ENCODE peak calls at places on chromosomes 1 and 21, in ten cellular contexts. One of them, this sample, is unnamed.

GRCh38 chr1:84763912-84764675 is 73.8 kb upstream of the SSX2IP start:
- DNase-seq in H1: no peak
- DNase-seq in colonic mucosa: no peak
- DNase-seq in RWPE2: no peak
- DNase-seq in AG04450: no peak
- DNase-seq in left lung: no peak
- DNase-seq in endodermal cell: peak
- DNase-seq in CD8-positive, alpha-beta T cell: no peak
- DNase-seq in mesothelial cell of epicardium: no peak
- DNase-seq in GM20000: no peak
- DNase-seq in this sample: no peak

GRCh38 chr1:85494957-85495266 is 30.0 kb upstream of the DDAH1 start:
- DNase-seq in H1: no peak
- DNase-seq in colonic mucosa: no peak
- DNase-seq in RWPE2: peak
- DNase-seq in AG04450: no peak
- DNase-seq in left lung: no peak
- DNase-seq in endodermal cell: peak
- DNase-seq in CD8-positive, alpha-beta T cell: no peak
- DNase-seq in mesothelial cell of epicardium: no peak
- DNase-seq in GM20000: no peak
- DNase-seq in this sample: no peak

GRCh38 chr1:60298290-60298689 is 224.7 kb upstream of the C1orf87 start:
- DNase-seq in H1: no peak
- DNase-seq in colonic mucosa: no peak
- DNase-seq in RWPE2: no peak
- DNase-seq in AG04450: no peak
- DNase-seq in left lung: no peak
- DNase-seq in endodermal cell: no peak
- DNase-seq in CD8-positive, alpha-beta T cell: no peak
- DNase-seq in mesothelial cell of epicardium: no peak
- DNase-seq in GM20000: no peak
- DNase-seq in this sample: no peak

GRCh38 chr1:197180252-197180878 is 33.9 kb upstream of the ASPM start:
- DNase-seq in H1: no peak
- DNase-seq in colonic mucosa: no peak
- DNase-seq in RWPE2: no peak
- DNase-seq in AG04450: peak
- DNase-seq in left lung: no peak
- DNase-seq in endodermal cell: no peak
- DNase-seq in CD8-positive, alpha-beta T cell: no peak
- DNase-seq in mesothelial cell of epicardium: no peak
- DNase-seq in GM20000: peak
- DNase-seq in this sample: no peak

GRCh38 chr1:210584439-210585113 is 255.9 kb downstream of the HHAT start:
- DNase-seq in H1: peak
- DNase-seq in colonic mucosa: peak
- DNase-seq in RWPE2: peak
- DNase-seq in AG04450: peak
- DNase-seq in left lung: no peak
- DNase-seq in endodermal cell: peak
- DNase-seq in CD8-positive, alpha-beta T cell: peak
- DNase-seq in mesothelial cell of epicardium: peak
- DNase-seq in GM20000: peak
- DNase-seq in this sample: peak

GRCh38 chr1:191760016-191760415 is 398.2 kb upstream of the RGS18 start:
- DNase-seq in H1: no peak
- DNase-seq in colonic mucosa: no peak
- DNase-seq in RWPE2: no peak
- DNase-seq in AG04450: no peak
- DNase-seq in left lung: no peak
- DNase-seq in endodermal cell: no peak
- DNase-seq in CD8-positive, alpha-beta T cell: no peak
- DNase-seq in mesothelial cell of epicardium: no peak
- DNase-seq in GM20000: no peak
- DNase-seq in this sample: no peak

GRCh38 chr1:200415693-200416593 is 6.1 kb upstream of the ZNF281 start:
- DNase-seq in H1: no peak
- DNase-seq in colonic mucosa: no peak
- DNase-seq in RWPE2: peak
- DNase-seq in AG04450: peak
- DNase-seq in left lung: no peak
- DNase-seq in endodermal cell: no peak
- DNase-seq in CD8-positive, alpha-beta T cell: no peak
- DNase-seq in mesothelial cell of epicardium: no peak
- DNase-seq in GM20000: peak
- DNase-seq in this sample: no peak

GRCh38 chr1:112517231-112517630 is 8.5 kb downstream of the WNT2B start:
- DNase-seq in H1: no peak
- DNase-seq in colonic mucosa: no peak
- DNase-seq in RWPE2: no peak
- DNase-seq in AG04450: no peak
- DNase-seq in left lung: no peak
- DNase-seq in endodermal cell: no peak
- DNase-seq in CD8-positive, alpha-beta T cell: no peak
- DNase-seq in mesothelial cell of epicardium: no peak
- DNase-seq in GM20000: no peak
- DNase-seq in this sample: no peak

GRCh38 chr1:150528997-150529396 is 13.4 kb downstream of the FALEC start:
- DNase-seq in H1: no peak
- DNase-seq in colonic mucosa: no peak
- DNase-seq in RWPE2: no peak
- DNase-seq in AG04450: peak
- DNase-seq in left lung: no peak
- DNase-seq in endodermal cell: no peak
- DNase-seq in CD8-positive, alpha-beta T cell: no peak
- DNase-seq in mesothelial cell of epicardium: no peak
- DNase-seq in GM20000: no peak
- DNase-seq in this sample: no peak

GRCh38 chr1:156652992-156653355 is 11.1 kb downstream of the BCAN start:
- DNase-seq in H1: no peak
- DNase-seq in colonic mucosa: no peak
- DNase-seq in RWPE2: no peak
- DNase-seq in AG04450: no peak
- DNase-seq in left lung: no peak
- DNase-seq in endodermal cell: no peak
- DNase-seq in CD8-positive, alpha-beta T cell: no peak
- DNase-seq in mesothelial cell of epicardium: no peak
- DNase-seq in GM20000: no peak
- DNase-seq in this sample: no peak

GRCh38 chr1:2378441-2378851 is 12.9 kb downstream of the MORN1 start:
- DNase-seq in H1: no peak
- DNase-seq in colonic mucosa: no peak
- DNase-seq in RWPE2: peak
- DNase-seq in AG04450: no peak
- DNase-seq in left lung: peak
- DNase-seq in endodermal cell: no peak
- DNase-seq in CD8-positive, alpha-beta T cell: no peak
- DNase-seq in mesothelial cell of epicardium: no peak
- DNase-seq in GM20000: no peak
- DNase-seq in this sample: no peak

GRCh38 chr21:32425628-32426027 is 13.1 kb downstream of the EVA1C start:
- DNase-seq in H1: no peak
- DNase-seq in colonic mucosa: no peak
- DNase-seq in RWPE2: no peak
- DNase-seq in AG04450: no peak
- DNase-seq in left lung: no peak
- DNase-seq in endodermal cell: no peak
- DNase-seq in CD8-positive, alpha-beta T cell: no peak
- DNase-seq in mesothelial cell of epicardium: no peak
- DNase-seq in GM20000: no peak
- DNase-seq in this sample: no peak
- TF ChIP-seq CTCF in H1: no peak
- TF ChIP-seq CTCF in colonic mucosa: no peak
- TF ChIP-seq CTCF in RWPE2: no peak
- TF ChIP-seq CTCF in AG04450: no peak
- TF ChIP-seq CTCF in left lung: no peak
- TF ChIP-seq CTCF in endodermal cell: peak
- TF ChIP-seq CTCF in CD8-positive, alpha-beta T cell: no peak
- TF ChIP-seq CTCF in mesothelial cell of epicardium: no peak
- TF ChIP-seq CTCF in GM20000: no peak
- TF ChIP-seq CTCF in this sample: no peak

GRCh38 chr1:22641247-22641646 is 2.2 kb upstream of the C1QC start:
- DNase-seq in H1: no peak
- DNase-seq in colonic mucosa: no peak
- DNase-seq in RWPE2: no peak
- DNase-seq in AG04450: no peak
- DNase-seq in left lung: no peak
- DNase-seq in endodermal cell: no peak
- DNase-seq in CD8-positive, alpha-beta T cell: no peak
- DNase-seq in mesothelial cell of epicardium: no peak
- DNase-seq in GM20000: no peak
- DNase-seq in this sample: no peak

GRCh38 chr1:22637952-22638445 is 1.6 kb downstream of the C1QA start:
- DNase-seq in H1: no peak
- DNase-seq in colonic mucosa: no peak
- DNase-seq in RWPE2: no peak
- DNase-seq in AG04450: no peak
- DNase-seq in left lung: no peak
- DNase-seq in endodermal cell: no peak
- DNase-seq in CD8-positive, alpha-beta T cell: no peak
- DNase-seq in mesothelial cell of epicardium: no peak
- DNase-seq in GM20000: no peak
- DNase-seq in this sample: no peak

GRCh38 chr1:22638476-22639234 is 2.2 kb downstream of the C1QA start:
- DNase-seq in H1: no peak
- DNase-seq in colonic mucosa: no peak
- DNase-seq in RWPE2: no peak
- DNase-seq in AG04450: no peak
- DNase-seq in left lung: no peak
- DNase-seq in endodermal cell: no peak
- DNase-seq in CD8-positive, alpha-beta T cell: no peak
- DNase-seq in mesothelial cell of epicardium: no peak
- DNase-seq in GM20000: no peak
- DNase-seq in this sample: no peak

GRCh38 chr1:22636927-22637326 is 499 bp downstream of the C1QA start:
- DNase-seq in H1: no peak
- DNase-seq in colonic mucosa: no peak
- DNase-seq in RWPE2: no peak
- DNase-seq in AG04450: no peak
- DNase-seq in left lung: no peak
- DNase-seq in endodermal cell: no peak
- DNase-seq in CD8-positive, alpha-beta T cell: no peak
- DNase-seq in mesothelial cell of epicardium: no peak
- DNase-seq in GM20000: no peak
- DNase-seq in this sample: no peak

GRCh38 chr1:22639286-22639685 is 2.9 kb downstream of the C1QA start:
- DNase-seq in H1: peak
- DNase-seq in colonic mucosa: no peak
- DNase-seq in RWPE2: no peak
- DNase-seq in AG04450: peak
- DNase-seq in left lung: no peak
- DNase-seq in endodermal cell: peak
- DNase-seq in CD8-positive, alpha-beta T cell: no peak
- DNase-seq in mesothelial cell of epicardium: no peak
- DNase-seq in GM20000: no peak
- DNase-seq in this sample: no peak
- TF ChIP-seq CTCF in H1: peak
- TF ChIP-seq CTCF in colonic mucosa: no peak
- TF ChIP-seq CTCF in RWPE2: no peak
- TF ChIP-seq CTCF in AG04450: peak
- TF ChIP-seq CTCF in left lung: no peak
- TF ChIP-seq CTCF in endodermal cell: peak
- TF ChIP-seq CTCF in CD8-positive, alpha-beta T cell: no peak
- TF ChIP-seq CTCF in mesothelial cell of epicardium: no peak
- TF ChIP-seq CTCF in GM20000: no peak
- TF ChIP-seq CTCF in this sample: no peak

GRCh38 chr21:39712976-39713375 is 32.0 kb upstream of the IGSF5 start:
- DNase-seq in H1: no peak
- DNase-seq in colonic mucosa: peak
- DNase-seq in RWPE2: no peak
- DNase-seq in AG04450: no peak
- DNase-seq in left lung: no peak
- DNase-seq in endodermal cell: peak
- DNase-seq in CD8-positive, alpha-beta T cell: no peak
- DNase-seq in mesothelial cell of epicardium: no peak
- DNase-seq in GM20000: no peak
- DNase-seq in this sample: no peak
- TF ChIP-seq CTCF in H1: peak
- TF ChIP-seq CTCF in colonic mucosa: no peak
- TF ChIP-seq CTCF in RWPE2: no peak
- TF ChIP-seq CTCF in AG04450: no peak
- TF ChIP-seq CTCF in left lung: no peak
- TF ChIP-seq CTCF in endodermal cell: peak
- TF ChIP-seq CTCF in CD8-positive, alpha-beta T cell: no peak
- TF ChIP-seq CTCF in mesothelial cell of epicardium: no peak
- TF ChIP-seq CTCF in GM20000: no peak
- TF ChIP-seq CTCF in this sample: no peak

DNA sequence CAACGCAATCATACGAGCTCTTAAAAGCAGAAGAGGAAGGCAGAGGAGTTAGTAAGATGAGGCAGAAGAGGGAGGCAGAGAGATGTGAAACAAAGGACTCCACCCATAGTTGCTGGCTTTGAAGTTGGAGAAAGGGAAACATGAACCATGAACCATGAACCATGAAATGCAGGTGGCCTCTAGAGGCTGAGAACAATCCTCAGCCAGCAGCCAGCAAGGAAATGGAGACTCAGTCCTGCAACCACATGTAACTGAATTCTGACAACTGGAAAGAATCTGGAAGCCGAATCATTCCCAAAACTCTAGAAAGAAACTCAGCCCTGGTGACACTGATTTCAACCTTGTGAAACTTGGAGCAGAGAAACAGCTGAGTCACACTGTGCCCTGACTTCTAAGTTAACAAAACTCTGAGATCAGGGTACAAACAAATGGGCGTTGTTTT is 10.1 kb downstream of the DIPK1A start:
- DNase-seq in H1: no peak
- DNase-seq in colonic mucosa: peak
- DNase-seq in RWPE2: no peak
- DNase-seq in AG04450: no peak
- DNase-seq in left lung: no peak
- DNase-seq in endodermal cell: no peak
- DNase-seq in CD8-positive, alpha-beta T cell: no peak
- DNase-seq in mesothelial cell of epicardium: no peak
- DNase-seq in GM20000: no peak
- DNase-seq in this sample: no peak
- TF ChIP-seq CTCF in H1: no peak
- TF ChIP-seq CTCF in colonic mucosa: no peak
- TF ChIP-seq CTCF in RWPE2: no peak
- TF ChIP-seq CTCF in AG04450: no peak
- TF ChIP-seq CTCF in left lung: no peak
- TF ChIP-seq CTCF in endodermal cell: no peak
- TF ChIP-seq CTCF in CD8-positive, alpha-beta T cell: no peak
- TF ChIP-seq CTCF in mesothelial cell of epicardium: no peak
- TF ChIP-seq CTCF in GM20000: no peak
- TF ChIP-seq CTCF in this sample: no peak